ENCODE peak calls at places on chromosomes 3 and 15, in four cellular contexts. R is H1, V is GM12878, C is K562. I is an unnamed sample.

GRCh38 chr3:194503101-194503531 is 16.3 kb upstream of the ATP13A3 start:
- DNase-seq in V (no peak), C (no peak), R (no peak), I (no peak)

GRCh38 chr3:181252626-181253025 is 263.1 kb upstream of the DNAJC19 start:
- DNase-seq in C (no peak), V (no peak), R (no peak), I (peak)

GRCh38 chr3:81723732-81724313 is 37.6 kb downstream of the GBE1 start:
- DNase-seq in C (peak), R (no peak), V (no peak), I (no peak)

GRCh38 chr15:67120009-67120838 is 54.8 kb downstream of the SMAD3 start:
- DNase-seq in V (no peak), C (no peak), R (no peak), I (no peak)

GRCh38 chr3:158718490-158719170 is 13.6 kb downstream of the RARRES1 start:
- DNase-seq in R (no peak), C (no peak), V (no peak), I (no peak)

GRCh38 chr15:98446093-98446492 is 202.2 kb upstream of the IGF1R start:
- DNase-seq in C (no peak), R (no peak), V (no peak), I (no peak)

GRCh38 chr3:177624523-177625495 is 427.5 kb upstream of the TBL1XR1 start:
- DNase-seq in C (no peak), R (no peak), V (no peak), I (no peak)

GRCh38 chr3:114144909-114145688 is 33.8 kb downstream of the DRD3 start:
- DNase-seq in R (no peak), V (no peak), C (no peak), I (no peak)

GRCh38 chr3:154943981-154944380 is 136.1 kb upstream of the MME start:
- DNase-seq in V (no peak), R (no peak), C (no peak), I (no peak)

GRCh38 chr3:29716213-29716612 is 435.3 kb downstream of the RBMS3 start:
- DNase-seq in V (no peak), R (no peak), C (no peak), I (no peak)

GRCh38 chr3:2352134-2352762 is 253.6 kb downstream of the CNTN4 start:
- DNase-seq in C (no peak), V (no peak), R (no peak), I (no peak)

GRCh38 chr3:66561374-66561773 is 60.6 kb upstream of the LRIG1 start:
- DNase-seq in C (no peak), V (no peak), R (no peak), I (no peak)

GRCh38 chr3:133926736-133927542 is 31.3 kb upstream of the RAB6B start:
- DNase-seq in R (no peak), V (no peak), C (peak), I (peak)

GRCh38 chr3:195909645-195910498 is 1.5 kb upstream of the TNK2 start:
- DNase-seq in C (peak), R (no peak), V (no peak), I (peak)

GRCh38 chr3:149409351-149409750 is 31.9 kb upstream of the TM4SF1 start:
- DNase-seq in R (no peak), C (no peak), V (no peak), I (no peak)

GRCh38 chr3:37161351-37161750 is 13.0 kb downstream of the LRRFIP2 start:
- DNase-seq in V (no peak), R (no peak), C (no peak), I (no peak)

GRCh38 chr3:169526246-169526645 is 137.3 kb downstream of the MECOM start:
- DNase-seq in R (no peak), C (no peak), V (no peak), I (no peak)

GRCh38 chr3:37962906-37963486 is 27.6 kb upstream of the VILL start:
- DNase-seq in V (no peak), R (no peak), C (no peak), I (no peak)

GRCh38 chr3:194905696-194906095 is 220.0 kb downstream of the FAM43A start:
- DNase-seq in V (no peak), C (no peak), R (no peak), I (no peak)

GRCh38 chr3:18111702-18112311 is 313.3 kb downstream of the SATB1 start:
- DNase-seq in C (no peak), R (no peak), V (peak), I (peak)

GRCh38 chr3:164779816-164780215 is 298.5 kb downstream of the SI start:
- DNase-seq in V (no peak), C (no peak), R (no peak), I (no peak)

GRCh38 chr15:25830844-25831443 is 32.2 kb downstream of the ATP10A start:
- DNase-seq in C (no peak), R (no peak), V (no peak), I (no peak)
- TF ChIP-seq NRF1 in C (no peak), R (no peak), V (no peak), I (no peak)

GRCh38 chr3:13713396-13713795 is 164.5 kb downstream of the FBLN2 start:
- DNase-seq in C (no peak), V (no peak), R (no peak), I (no peak)
- TF ChIP-seq NRF1 in C (no peak), V (no peak), R (no peak), I (no peak)

DNA sequence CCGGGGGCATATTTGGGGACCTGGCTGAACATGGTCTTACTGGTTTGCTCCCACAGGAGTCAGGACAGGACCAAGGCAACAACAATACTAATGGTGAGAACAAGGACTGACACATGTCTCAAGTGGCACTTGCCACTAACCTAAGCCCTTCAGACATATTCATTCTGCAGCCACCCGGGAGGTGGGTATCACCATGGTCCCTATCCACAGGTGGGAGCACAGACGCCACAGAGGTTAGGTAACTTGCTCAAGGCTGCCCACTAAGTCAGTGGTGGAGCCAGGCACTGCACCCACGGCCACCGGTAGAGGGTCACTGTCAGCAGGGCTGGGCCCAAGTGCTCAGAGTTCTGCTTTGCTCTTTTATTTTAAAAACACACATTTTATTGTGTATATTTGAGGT is 29.8 kb upstream of the SLC41A3 start:
- DNase-seq in C (peak), R (no peak), V (no peak), I (peak)
- TF ChIP-seq NRF1 in C (no peak), R (no peak), V (no peak), I (no peak)

DNA sequence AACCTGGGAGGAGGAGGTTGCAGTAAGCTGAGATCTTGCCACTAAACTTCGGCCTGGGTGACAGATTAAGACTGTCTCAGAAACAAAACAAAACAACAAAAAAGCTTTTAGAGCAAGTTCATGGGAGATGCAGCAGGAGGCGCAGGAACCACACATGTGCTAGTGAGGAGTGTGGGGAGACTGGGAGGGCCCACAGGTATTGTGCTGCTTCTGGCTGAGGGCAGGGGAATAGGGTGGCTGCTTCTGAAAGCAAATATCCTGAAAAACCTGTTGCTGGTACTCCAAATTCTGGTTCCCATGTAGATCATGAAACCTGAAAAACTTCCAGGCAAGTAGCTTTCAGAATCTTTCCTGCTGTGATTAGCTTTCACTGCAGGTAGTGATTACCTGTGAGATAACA is 22.1 kb downstream of the TYRO3 start:
- DNase-seq in V (no peak), R (no peak), C (peak), I (no peak)
- TF ChIP-seq NRF1 in V (no peak), R (no peak), C (no peak), I (no peak)

DNA sequence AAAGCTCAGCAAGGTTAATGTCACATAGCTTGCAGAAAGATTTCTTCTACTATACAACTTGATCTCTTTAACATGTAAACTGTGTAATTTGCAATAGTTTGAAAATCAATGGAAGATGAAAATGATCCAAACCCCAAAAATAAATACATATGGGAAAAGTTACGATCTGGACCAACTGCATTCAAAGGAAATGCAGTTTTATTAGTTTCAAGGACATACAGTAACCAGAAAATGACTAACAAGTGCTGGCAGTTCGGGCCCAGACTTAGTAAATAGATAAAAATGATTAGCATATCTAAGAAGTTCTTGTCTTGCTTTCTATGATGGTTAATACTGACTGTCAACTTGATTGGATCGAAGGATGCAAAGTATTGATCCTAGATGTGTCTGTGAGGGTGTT is 37.3 kb upstream of the LEKR1 start:
- DNase-seq in V (no peak), R (no peak), C (no peak), I (no peak)
- TF ChIP-seq NRF1 in V (no peak), R (no peak), C (no peak), I (no peak)

GRCh38 chr15:101113114-101114005 is 138.5 kb downstream of the CHSY1 start:
- DNase-seq in C (no peak), V (no peak), R (no peak), I (no peak)
- TF ChIP-seq NRF1 in C (no peak), V (no peak), R (no peak), I (no peak)

DNA sequence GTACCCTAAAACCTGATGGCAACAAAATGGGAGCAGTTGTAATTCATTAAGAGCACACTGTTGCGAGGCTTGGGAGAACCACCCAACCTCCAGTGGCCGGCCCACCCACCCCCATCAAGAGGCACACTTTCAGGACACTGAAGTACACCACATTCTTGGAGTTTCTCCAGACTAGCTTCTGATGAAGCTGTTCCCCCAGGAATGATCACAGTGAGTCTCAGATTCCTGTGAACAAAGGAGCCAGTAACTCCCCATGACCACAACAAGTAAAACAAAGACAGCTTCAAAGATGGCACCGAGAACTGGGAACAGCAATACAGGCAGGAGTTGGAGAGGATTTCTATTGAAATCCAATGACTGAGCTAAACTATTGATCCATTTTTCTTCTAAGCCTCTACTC is 126.0 kb downstream of the ST8SIA2 start:
- DNase-seq in R (no peak), C (no peak), V (no peak), I (no peak)
- TF ChIP-seq NRF1 in R (no peak), C (no peak), V (no peak), I (no peak)

GRCh38 chr3:50089603-50089945 is 855 bp downstream of the RBM5 start:
- DNase-seq in C (no peak), V (no peak), R (no peak), I (no peak)

GRCh38 chr3:50088725-50089602 is at the start of gene RBM5:
- DNase-seq in V (peak), R (peak), C (peak), I (peak)

GRCh38 chr3:50095352-50095998 is 6.8 kb downstream of the RBM5 start:
- DNase-seq in R (no peak), C (no peak), V (no peak), I (no peak)

DNA sequence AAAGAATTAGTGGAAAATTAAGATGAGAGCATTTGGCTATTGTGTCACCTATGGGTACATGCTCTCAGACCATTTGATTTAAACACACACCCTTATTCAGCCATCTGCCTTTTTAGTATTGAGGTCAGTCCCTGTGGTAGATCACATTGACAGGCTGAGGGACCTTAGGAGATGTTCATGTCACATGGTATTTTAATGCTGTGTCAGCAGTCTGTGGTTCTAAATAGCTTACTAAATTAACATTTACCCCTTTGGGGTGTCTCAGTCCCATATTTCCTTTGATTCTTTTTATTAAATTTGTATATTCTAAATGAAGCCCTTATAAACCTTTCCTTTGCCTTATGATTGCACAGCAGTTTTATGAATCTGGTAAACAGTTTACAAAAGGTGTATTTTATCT is 2.3 kb downstream of the RBM5 start:
- DNase-seq in V (no peak), R (no peak), C (no peak), I (no peak)
- TF ChIP-seq NRF1 in V (no peak), R (no peak), C (no peak), I (no peak)

GRCh38 chr15:45794768-45795486 is 160.1 kb downstream of the SQOR start:
- DNase-seq in V (no peak), C (no peak), R (no peak), I (no peak)
- TF ChIP-seq NRF1 in V (no peak), C (no peak), R (no peak), I (no peak)

DNA sequence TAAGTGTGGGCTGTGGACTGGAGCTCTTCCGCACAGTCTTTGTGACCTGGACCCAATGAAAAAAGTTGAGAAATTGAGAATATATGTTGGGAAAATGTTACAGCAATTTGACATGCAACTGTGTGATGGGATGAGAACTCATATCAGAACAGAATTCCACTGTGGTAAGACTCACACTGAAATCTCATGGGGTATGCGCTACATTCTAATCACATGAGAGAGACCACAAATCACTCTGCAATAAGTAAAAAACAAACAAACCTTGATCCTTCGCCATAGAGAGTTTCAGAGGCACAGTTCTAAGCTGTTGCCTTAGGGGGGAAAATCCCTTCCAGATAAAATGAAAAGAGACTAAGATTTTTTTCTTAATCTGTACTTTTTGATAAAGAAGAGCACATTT is 37.3 kb downstream of the LMCD1 start:
- DNase-seq in V (no peak), C (no peak), R (no peak), I (no peak)
- TF ChIP-seq NRF1 in V (no peak), C (no peak), R (no peak), I (no peak)